ENCODE peak calls at places on chromosomes 2 and 18, in six cellular contexts. Q is RWPE2, C is astrocyte, A is A549, X is stomach, Z is fibroblast of pulmonary artery. K is an unnamed sample.

GRCh38 chr2:46657042-46657504 is 177.7 kb downstream of the TMEM247 start:
- DNase-seq in Q (no peak), C (no peak), A (peak), X (no peak), Z (peak), K (no peak)

GRCh38 chr2:57141269-57141668 is 905.3 kb upstream of the VRK2 start:
- DNase-seq in Q (no peak), C (no peak), A (no peak), X (no peak), Z (no peak), K (no peak)

GRCh38 chr2:23381084-23381483 is 3.9 kb upstream of the KLHL29 start:
- DNase-seq in Q (no peak), C (peak), A (peak), X (peak), Z (peak), K (no peak)

GRCh38 chr2:233061591-233062446 is 1.7 kb downstream of the INPP5D start:
- DNase-seq in Q (no peak), C (no peak), A (no peak), X (peak), Z (no peak), K (no peak)

GRCh38 chr2:207363761-207364160 is 166.0 kb upstream of the CREB1 start:
- DNase-seq in Q (no peak), C (no peak), A (no peak), X (no peak), Z (no peak), K (no peak)

GRCh38 chr2:49033394-49033793 is 120.9 kb downstream of the FSHR start:
- DNase-seq in Q (no peak), C (no peak), A (no peak), X (no peak), Z (no peak), K (no peak)

GRCh38 chr18:79532690-79533058 is 136.9 kb downstream of the NFATC1 start:
- DNase-seq in Q (peak), C (no peak), A (no peak), X (no peak), Z (no peak), K (no peak)

GRCh38 chr2:118279005-118279404 is 190.7 kb downstream of the INSIG2 start:
- DNase-seq in Q (no peak), C (no peak), A (no peak), X (no peak), Z (no peak), K (no peak)

DNA sequence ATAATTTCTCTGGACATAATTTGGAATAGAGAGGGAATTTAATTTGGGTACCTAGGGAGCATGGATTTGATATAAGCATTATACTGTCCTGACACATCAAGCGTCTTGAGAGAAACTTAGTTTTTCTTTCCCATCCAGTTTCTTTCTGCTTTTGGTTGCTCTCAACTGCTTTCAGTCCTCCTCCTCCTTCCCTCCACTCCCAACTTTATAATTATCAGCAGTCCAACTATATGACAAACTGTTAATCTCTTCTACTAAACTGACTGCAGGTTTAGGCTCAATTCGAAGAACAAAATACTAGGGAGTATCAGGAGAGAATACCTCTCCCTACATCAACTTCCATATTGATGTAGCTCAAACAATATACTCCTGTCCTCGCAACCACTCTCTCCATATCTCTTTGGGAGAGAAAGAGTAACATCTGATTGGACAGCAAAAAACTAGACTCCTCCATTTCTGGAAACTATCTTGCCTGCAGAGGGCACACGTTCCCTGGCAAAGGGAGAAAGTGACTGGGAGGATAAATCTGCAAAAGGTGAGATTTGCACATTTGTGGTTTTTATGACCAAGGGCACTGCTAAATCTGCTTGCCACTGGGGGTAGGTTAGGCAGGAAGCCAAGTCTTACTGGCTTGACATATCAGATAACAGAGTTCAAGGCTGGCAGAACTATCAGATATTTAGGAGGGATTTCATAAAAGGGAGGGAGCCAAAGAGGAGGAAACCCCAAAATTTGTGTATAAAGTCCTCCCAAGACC is 40.1 kb downstream of the ICA1L start:
- DNase-seq in Q (no peak), C (peak), A (peak), X (peak), Z (peak), K (no peak)
- TF ChIP-seq CTCF in Q (peak), C (peak), A (peak), X (no peak), Z (peak), K (peak)

DNA sequence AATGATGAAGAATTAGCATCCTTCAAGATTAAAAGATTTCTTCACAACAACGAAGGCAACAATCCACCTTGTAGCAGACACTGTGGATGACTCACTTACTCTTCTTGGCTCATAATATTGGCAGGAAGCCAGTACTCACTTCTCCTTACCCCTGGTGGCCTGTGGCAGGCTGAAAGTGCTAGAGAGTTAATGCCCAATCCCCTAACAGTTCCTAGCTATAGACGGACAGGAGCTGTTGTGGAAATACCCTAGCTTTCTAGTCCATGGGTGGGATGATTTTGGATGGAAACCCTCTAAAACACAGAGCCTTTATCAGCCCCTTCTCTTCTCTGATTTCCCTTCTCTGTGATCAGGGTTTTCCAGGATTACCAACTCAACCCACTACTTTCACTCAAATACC is 128.6 kb upstream of the NYAP2 start:
- DNase-seq in Q (no peak), C (peak), A (peak), X (no peak), Z (peak), K (no peak)
- TF ChIP-seq CTCF in Q (no peak), C (peak), A (no peak), X (no peak), Z (no peak), K (peak)

GRCh38 chr2:122830157-122830556 is 1074.7 kb downstream of the TSN start:
- DNase-seq in Q (no peak), C (no peak), A (no peak), X (no peak), Z (no peak), K (no peak)

DNA sequence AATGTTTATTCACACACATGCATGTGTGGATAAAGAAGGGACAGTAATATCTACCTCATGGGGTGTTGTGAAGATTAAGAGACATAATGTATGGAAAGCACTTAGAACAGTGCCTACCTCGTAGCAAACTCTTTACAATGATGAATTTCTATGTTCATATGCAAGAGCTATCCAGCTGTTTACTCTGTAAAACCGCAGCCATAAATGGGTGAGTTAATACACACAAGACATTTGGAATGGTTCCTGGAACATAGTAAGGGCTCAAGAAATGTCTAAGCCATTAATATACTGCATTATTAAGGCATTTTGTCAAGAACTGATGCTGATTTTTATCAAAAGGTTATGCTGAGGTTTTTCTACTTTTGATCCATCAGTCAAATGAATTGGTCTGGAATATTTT is 1076.2 kb downstream of the TSN start:
- DNase-seq in Q (no peak), C (no peak), A (no peak), X (no peak), Z (no peak), K (no peak)
- TF ChIP-seq CTCF in Q (no peak), C (no peak), A (no peak), X (no peak), Z (no peak), K (no peak)

DNA sequence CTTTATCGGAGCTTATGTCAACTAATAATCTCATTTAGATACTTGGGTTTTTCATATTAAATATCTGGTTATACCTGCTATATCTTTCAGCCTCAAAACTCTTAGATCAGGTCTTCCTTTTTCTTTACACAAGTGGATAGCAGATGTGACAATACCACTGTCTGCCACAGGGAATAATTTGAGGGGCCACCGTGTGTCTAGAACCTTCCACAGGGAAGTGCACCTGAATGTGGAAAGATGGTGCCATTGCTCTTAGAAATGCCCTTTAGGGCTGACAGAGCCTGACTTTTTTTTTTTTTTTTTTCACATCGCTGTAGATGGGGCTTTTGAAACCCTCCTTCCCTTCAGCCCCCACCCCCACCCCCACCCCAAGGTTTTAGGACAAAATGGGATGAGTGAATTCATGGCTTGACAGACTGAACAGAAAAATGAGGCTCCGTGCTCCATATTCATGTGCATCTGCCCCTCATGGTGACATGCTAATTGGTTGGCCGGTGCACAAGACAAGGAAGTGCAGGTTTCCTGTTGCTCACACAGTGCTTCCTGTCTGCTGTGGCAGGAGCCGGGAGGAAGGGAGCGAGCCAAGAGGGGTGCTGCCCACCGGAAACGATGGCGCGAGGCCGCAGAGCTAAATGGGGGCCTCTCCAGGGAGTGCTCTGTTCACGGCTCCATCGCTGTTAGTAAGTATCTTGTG is 246.0 kb downstream of the LDLRAD4 start:
- DNase-seq in Q (no peak), C (peak), A (no peak), X (peak), Z (peak), K (no peak)
- TF ChIP-seq CTCF in Q (no peak), C (no peak), A (no peak), X (no peak), Z (no peak), K (peak)

K was measured in chondrocyte.